ENCODE peak calls at places on chromosomes 6 and 20, in five cellular contexts. H is CD4-positive, alpha-beta T cell; X is foreskin fibroblast; B is omental fat pad; S is mesothelial cell of epicardium. P is an unnamed sample.

GRCh38 chr6:1404713-1405098 is 15.3 kb downstream of the FOXF2 start:
- DNase-seq in B (no peak), S (no peak), H (no peak), X (no peak), P (no peak)

GRCh38 chr6:38167598-38167997 is 348.1 kb downstream of the ZFAND3 start:
- DNase-seq in S (no peak), H (no peak), B (no peak), X (no peak), P (no peak)

GRCh38 chr20:22795897-22796296 is 211.5 kb upstream of the FOXA2 start:
- DNase-seq in H (no peak), X (peak), S (no peak), B (no peak), P (no peak)

GRCh38 chr6:57135885-57136284 is 36.2 kb upstream of the BAG2 start:
- DNase-seq in S (no peak), X (peak), H (no peak), B (no peak), P (no peak)

GRCh38 chr20:40963505-40963845 is 65.1 kb upstream of the TOP1 start:
- DNase-seq in X (no peak), H (no peak), B (no peak), S (no peak), P (no peak)

GRCh38 chr6:35146453-35146852 is 5.3 kb upstream of the TCP11 start:
- DNase-seq in S (no peak), X (peak), H (no peak), B (no peak), P (peak)

GRCh38 chr6:90790058-90790457 is 203.2 kb upstream of the MAP3K7 start:
- DNase-seq in S (peak), X (no peak), H (no peak), B (no peak), P (no peak)

GRCh38 chr6:16239798-16240123 is 1.4 kb downstream of the GMPR start:
- DNase-seq in S (no peak), B (no peak), H (no peak), X (no peak), P (no peak)

GRCh38 chr6:26155066-26155925 is 68.1 kb downstream of the HFE start:
- DNase-seq in S (no peak), B (no peak), H (no peak), X (no peak), P (no peak)

GRCh38 chr6:31680841-31681671 is at the start of gene LY6G5C:
- DNase-seq in X (peak), H (peak), B (peak), S (peak), P (peak)

GRCh38 chr6:136147342-136147741 is 102.8 kb downstream of the MTFR2 start:
- DNase-seq in B (no peak), H (no peak), X (no peak), S (no peak), P (no peak)

GRCh38 chr6:2827112-2827511 is 14.6 kb downstream of the SERPINB1 start:
- DNase-seq in S (no peak), X (no peak), B (no peak), H (no peak), P (no peak)

GRCh38 chr20:34065260-34065659 is 46.8 kb downstream of the EIF2S2 start:
- DNase-seq in H (no peak), S (no peak), X (peak), B (no peak), P (no peak)

GRCh38 chr6:69422474-69422873 is 374.3 kb downstream of the LMBRD1 start:
- DNase-seq in H (no peak), X (no peak), S (no peak), B (no peak), P (no peak)

GRCh38 chr6:45709834-45710233 is 305.8 kb downstream of the CLIC5 start:
- DNase-seq in B (no peak), H (no peak), S (no peak), X (no peak), P (no peak)

GRCh38 chr20:64224344-64225165 is 31.0 kb upstream of the PCMTD2 start:
- DNase-seq in B (no peak), S (no peak), X (peak), H (no peak), P (no peak)

GRCh38 chr20:53085720-53086119 is 113.6 kb downstream of the TSHZ2 start:
- DNase-seq in S (no peak), X (no peak), H (no peak), B (no peak), P (no peak)

GRCh38 chr6:43840490-43841218 is 70.6 kb downstream of the VEGFA start:
- DNase-seq in X (no peak), H (no peak), S (no peak), B (no peak), P (no peak)

GRCh38 chr6:142174681-142175080 is 27.6 kb downstream of the VTA1 start:
- DNase-seq in X (no peak), H (no peak), B (no peak), S (no peak), P (no peak)

GRCh38 chr6:135434095-135434494 is 63.4 kb downstream of the AHI1 start:
- DNase-seq in B (no peak), X (no peak), S (no peak), H (no peak), P (no peak)

GRCh38 chr20:48295445-48295903 is 510.2 kb upstream of the SULF2 start:
- DNase-seq in B (no peak), H (no peak), S (no peak), X (peak), P (no peak)

GRCh38 chr6:3912366-3913076 is 63.3 kb downstream of the FAM50B start:
- DNase-seq in H (no peak), S (no peak), B (no peak), X (no peak), P (no peak)

GRCh38 chr20:2124632-2125131 is 23.1 kb downstream of the STK35 start:
- DNase-seq in X (no peak), H (no peak), S (no peak), B (no peak), P (no peak)

GRCh38 chr20:3130051-3130600 is 29.5 kb downstream of the FASTKD5 start:
- DNase-seq in X (no peak), B (no peak), H (no peak), S (no peak), P (no peak)

GRCh38 chr6:2510341-2510740 is 240.4 kb downstream of the MYLK4 start:
- DNase-seq in X (no peak), H (no peak), B (no peak), S (no peak), P (no peak)

GRCh38 chr6:30769088-30769852 is 24.9 kb upstream of the IER3 start:
- DNase-seq in H (peak), S (no peak), B (peak), X (peak), P (no peak)

GRCh38 chr6:11429577-11429976 is 108.0 kb upstream of the TMEM170B start:
- DNase-seq in S (no peak), H (no peak), B (no peak), X (no peak), P (no peak)

GRCh38 chr6:170212051-170212756 is 78.7 kb downstream of the DLL1 start:
- DNase-seq in X (no peak), B (no peak), H (no peak), S (no peak), P (no peak)

GRCh38 chr6:27267865-27268444 is 20.5 kb downstream of the PRSS16 start:
- DNase-seq in H (no peak), S (no peak), X (no peak), B (no peak), P (no peak)

GRCh38 chr6:51753635-51754034 is 333.8 kb downstream of the PKHD1 start:
- DNase-seq in S (no peak), X (no peak), B (no peak), H (no peak), P (peak)

GRCh38 chr6:125124250-125124777 is 29.3 kb upstream of the TPD52L1 start:
- DNase-seq in B (no peak), H (no peak), S (no peak), X (no peak), P (no peak)

GRCh38 chr6:27293436-27294152 is 18.5 kb downstream of the POM121L2 start:
- DNase-seq in H (no peak), S (no peak), B (no peak), X (peak), P (no peak)

GRCh38 chr6:77450924-77451323 is 12.4 kb downstream of the HTR1B start:
- DNase-seq in X (no peak), B (no peak), S (no peak), H (no peak), P (no peak)
- TF ChIP-seq CTCF in X (peak), B (no peak), S (no peak), H (no peak), P (no peak)

DNA sequence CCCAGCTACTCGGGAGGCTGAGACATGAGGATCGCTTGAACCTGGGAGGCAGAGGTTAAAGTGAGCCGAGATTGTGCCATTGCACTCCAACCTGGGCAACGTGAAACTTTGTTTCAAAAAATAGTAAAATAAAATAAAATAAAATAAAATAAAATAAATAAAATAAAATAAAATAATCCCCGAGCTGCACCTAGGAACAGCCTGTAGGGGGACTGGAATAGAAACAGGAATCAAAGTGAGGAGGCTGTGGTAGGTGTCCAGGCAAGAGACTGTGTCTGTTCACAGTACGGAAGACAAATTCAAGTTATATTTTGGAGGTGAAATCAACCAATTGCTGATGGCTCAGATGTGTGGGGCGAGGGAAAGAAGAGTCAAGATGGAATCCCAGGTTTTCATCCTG is 86.2 kb downstream of the KCNB1 start:
- DNase-seq in X (no peak), S (no peak), B (no peak), H (no peak), P (no peak)
- TF ChIP-seq CTCF in X (no peak), S (peak), B (no peak), H (no peak), P (peak)

DNA sequence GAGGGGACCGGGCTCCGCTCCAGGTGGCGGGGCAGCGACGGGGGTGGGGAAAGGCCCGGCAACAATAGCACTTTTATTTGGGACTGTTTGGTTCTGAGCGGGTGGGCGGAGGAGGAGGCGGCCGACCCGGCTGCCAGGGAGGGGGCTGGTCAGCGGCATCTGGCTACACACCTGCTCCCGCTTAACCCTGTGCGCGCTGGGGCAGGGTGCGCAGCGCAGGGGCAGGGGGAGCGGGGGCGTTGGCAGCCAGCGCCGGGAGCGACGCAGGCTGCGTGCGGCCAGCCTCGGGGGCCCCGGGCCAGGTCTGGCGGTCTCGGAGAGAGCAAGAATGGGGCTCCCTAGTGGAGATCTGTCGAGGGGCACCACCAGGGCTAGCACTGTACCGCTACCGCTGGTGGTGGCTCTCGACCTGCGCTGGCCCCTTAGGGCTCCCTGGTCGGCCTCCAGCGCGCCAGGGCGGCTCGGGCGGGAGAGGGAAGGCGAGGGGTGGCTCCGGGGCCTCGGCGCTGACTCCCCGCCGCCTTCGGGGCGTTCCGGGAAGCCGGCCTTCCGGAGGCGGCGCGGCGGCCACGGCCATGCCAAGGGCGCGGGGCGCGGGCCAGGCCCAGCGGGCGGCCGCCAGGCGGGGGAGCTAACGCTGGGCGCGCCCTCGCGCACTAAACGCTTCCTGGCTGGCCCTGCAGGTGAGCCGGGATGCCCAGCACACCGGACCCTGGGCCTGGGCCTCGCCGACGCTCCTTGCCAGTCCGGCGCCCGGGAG is 92.4 kb downstream of the NCR2 start:
- DNase-seq in X (no peak), H (no peak), B (no peak), S (no peak), P (peak)
- TF ChIP-seq CTCF in X (no peak), H (no peak), B (no peak), S (peak), P (peak)

DNA sequence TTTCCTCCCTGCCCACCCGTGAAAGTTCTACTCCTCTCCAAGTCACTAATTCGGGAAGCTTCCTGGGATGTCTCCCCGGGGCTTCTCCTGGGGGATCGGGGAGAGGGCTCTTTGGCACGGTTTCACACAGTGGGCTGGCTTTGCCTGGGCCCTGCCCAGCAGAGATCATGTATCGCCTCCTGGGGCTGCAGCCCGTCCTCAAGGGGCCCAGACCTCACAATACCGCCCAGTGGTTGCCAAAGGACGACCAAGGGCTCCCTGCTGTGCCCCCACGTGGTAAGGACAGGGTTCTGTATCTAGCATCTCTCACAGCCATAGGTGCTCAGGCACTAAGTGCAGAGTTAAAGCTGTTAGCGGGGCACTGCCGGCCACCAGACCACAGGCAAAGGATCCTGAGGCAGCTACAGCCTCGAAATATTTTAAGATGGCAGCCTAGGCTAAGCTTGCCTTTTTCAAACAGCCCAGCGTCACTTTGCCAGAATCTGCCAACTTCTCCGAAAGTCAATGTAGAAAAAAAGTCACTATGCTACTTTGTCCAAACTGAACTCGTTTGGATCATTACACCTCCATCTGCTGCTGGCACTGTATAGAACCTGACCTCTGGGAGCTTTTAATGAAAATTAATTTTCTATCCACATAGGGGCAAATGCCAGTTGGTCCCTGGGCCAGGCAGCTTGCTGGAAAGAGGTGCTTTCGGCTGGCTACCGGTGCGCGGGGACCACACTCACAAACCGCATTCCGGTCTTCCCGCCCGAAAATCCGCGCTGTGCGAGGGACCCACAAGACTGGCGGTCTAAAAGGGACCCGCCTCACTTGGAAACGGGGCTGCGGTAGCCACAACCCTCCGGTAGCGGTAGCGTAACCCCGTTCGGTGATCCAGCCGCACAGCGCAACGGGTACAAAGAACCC is 1.3 kb upstream of the NNAT start:
- DNase-seq in H (no peak), B (no peak), X (no peak), S (no peak), P (no peak)
- TF ChIP-seq CTCF in H (no peak), B (no peak), X (no peak), S (no peak), P (peak)

GRCh38 chr6:150876598-150876997 is 11.1 kb downstream of the MTHFD1L start:
- DNase-seq in B (no peak), H (no peak), S (no peak), X (no peak), P (no peak)
- TF ChIP-seq CTCF in B (no peak), H (no peak), S (no peak), X (no peak), P (no peak)

GRCh38 chr6:36976005-36976261 is 10.1 kb downstream of the MTCH1 start:
- DNase-seq in S (no peak), X (no peak), H (no peak), B (no peak), P (no peak)

GRCh38 chr6:36971926-36972673 is 13.9 kb downstream of the MTCH1 start:
- DNase-seq in B (no peak), H (no peak), S (no peak), X (no peak), P (no peak)

GRCh38 chr6:36973190-36973589 is 12.8 kb downstream of the MTCH1 start:
- DNase-seq in S (no peak), B (no peak), X (no peak), H (no peak), P (no peak)

GRCh38 chr6:36975231-36976004 is 10.6 kb downstream of the MTCH1 start:
- DNase-seq in X (no peak), B (no peak), H (no peak), S (no peak), P (no peak)

GRCh38 chr6:36973647-36974046 is 12.3 kb downstream of the MTCH1 start:
- DNase-seq in X (no peak), H (no peak), S (no peak), B (no peak), P (no peak)
- TF ChIP-seq CTCF in X (no peak), H (no peak), S (no peak), B (no peak), P (no peak)